ENCODE peak calls at places on chromosome 12, in six cellular contexts. M is CD4-positive, alpha-beta T cell; Y is transverse colon; I is GM06990; B is IMR-90; C is B cell. L is an unnamed sample.

GRCh38 chr12:85310025-85310424 is 30.0 kb downstream of the ALX1 start:
- DNase-seq in M (no peak), B (no peak), I (no peak), Y (no peak), C (no peak), L (no peak)

GRCh38 chr12:102811125-102811737 is 105.8 kb downstream of the PAH start:
- DNase-seq in M (no peak), C (peak; percentile 45), B (no peak), I (no peak), Y (no peak), L (peak; percentile 26)

GRCh38 chr12:21828779-21829178 is 54.3 kb upstream of the KCNJ8 start:
- DNase-seq in B (peak; percentile 62), C (no peak), M (no peak), Y (peak; percentile 10), I (no peak), L (no peak)

GRCh38 chr12:131872154-131873046 is 22.0 kb upstream of the ULK1 start:
- DNase-seq in C (no peak), Y (no peak), B (peak; percentile 84), M (no peak), I (no peak), L (peak; percentile 18)

GRCh38 chr12:12428961-12429657 is 72.2 kb downstream of the BORCS5 start:
- DNase-seq in I (no peak), B (no peak), Y (no peak), M (no peak), C (no peak), L (no peak)

GRCh38 chr12:43692064-43692463 is 66.5 kb downstream of the PUS7L start:
- DNase-seq in B (peak; percentile 67), M (no peak), C (no peak), I (no peak), Y (no peak), L (no peak)

GRCh38 chr12:113896194-113896593 is 69.9 kb downstream of the RBM19 start:
- DNase-seq in M (no peak), B (no peak), I (no peak), Y (no peak), C (no peak), L (no peak)

GRCh38 chr12:2675776-2676175 is 119.0 kb upstream of the FKBP4 start:
- DNase-seq in M (no peak), Y (no peak), I (no peak), B (no peak), C (no peak), L (no peak)

GRCh38 chr12:120115692-120116442 is 686 bp downstream of the RAB35 start:
- DNase-seq in Y (peak; percentile 53), M (no peak), C (no peak), B (peak; percentile 26), I (peak; percentile 61), L (no peak)

GRCh38 chr12:131773582-131774221 is 54.5 kb upstream of the MMP17 start:
- DNase-seq in Y (peak; percentile 26), M (no peak), I (peak; percentile 77), B (no peak), C (peak; percentile 73), L (peak; percentile 71)

GRCh38 chr12:57522887-57523705 is 472 bp downstream of the MBD6 start:
- DNase-seq in C (peak; percentile 58), Y (peak; percentile 54), M (peak; percentile 26), B (peak; percentile 49), I (no peak), L (no peak)

GRCh38 chr12:2924019-2924418 is 33.3 kb downstream of the TULP3 start:
- DNase-seq in I (no peak), B (peak; percentile 68), C (no peak), Y (no peak), M (no peak), L (no peak)

GRCh38 chr12:41277019-41277770 is 89.1 kb downstream of the PDZRN4 start:
- DNase-seq in C (no peak), I (no peak), Y (no peak), M (no peak), B (peak; percentile 52), L (peak; percentile 25)

GRCh38 chr12:5309654-5310053 is 122.3 kb upstream of the NTF3 start:
- DNase-seq in B (no peak), M (no peak), C (no peak), Y (no peak), I (no peak), L (no peak)

GRCh38 chr12:124758266-124759200 is 105.1 kb downstream of the SCARB1 start:
- DNase-seq in Y (no peak), M (no peak), C (no peak), B (no peak), I (no peak), L (no peak)

GRCh38 chr12:110545812-110546211 is 37.3 kb downstream of the PPTC7 start:
- DNase-seq in Y (no peak), M (no peak), I (no peak), C (no peak), B (peak; percentile 12), L (no peak)

GRCh38 chr12:12331244-12331771 is 18.7 kb downstream of the MANSC1 start:
- DNase-seq in C (no peak), I (no peak), Y (no peak), M (no peak), B (no peak), L (no peak)

DNA sequence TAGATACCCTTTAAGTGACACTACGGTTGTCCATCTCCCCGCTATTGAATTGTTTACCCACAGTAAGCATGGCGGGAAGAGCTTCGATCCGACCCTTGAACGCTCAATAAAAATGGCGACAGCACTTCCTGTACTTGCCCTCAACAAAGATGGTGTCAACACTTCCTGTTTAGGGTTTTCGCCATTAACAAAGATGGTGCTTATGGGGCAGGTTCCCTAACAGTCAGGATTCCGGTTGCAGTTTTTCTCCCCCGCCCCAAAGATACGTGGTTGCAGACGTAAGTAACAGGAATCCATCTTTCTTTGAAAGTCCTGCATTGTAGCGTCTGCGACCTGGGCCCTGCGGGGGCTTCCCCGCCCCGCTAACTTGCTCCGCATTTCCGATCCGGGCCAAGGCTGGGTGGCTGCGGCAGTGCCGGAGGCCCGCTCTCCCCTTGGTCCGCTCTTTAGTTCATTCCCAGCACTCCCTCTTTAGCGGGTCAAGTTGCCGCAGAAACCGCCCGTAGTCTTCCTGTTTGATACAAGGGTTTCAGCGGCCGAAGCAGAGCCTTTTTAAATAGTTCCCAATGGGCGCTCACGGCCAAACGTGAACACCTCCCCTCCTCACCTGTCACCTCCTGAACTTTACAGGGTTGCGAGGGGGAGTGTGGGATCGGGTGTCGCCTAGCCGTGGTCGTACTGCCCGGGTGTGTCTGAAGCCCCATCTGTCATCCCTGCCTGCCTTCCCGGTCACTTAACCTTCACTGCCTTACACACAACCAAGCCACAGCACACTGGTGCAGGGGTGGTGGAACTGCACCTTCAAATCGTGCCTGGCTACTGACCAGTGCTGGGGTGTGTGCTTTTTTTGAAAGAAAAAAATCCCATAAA is at the start of gene CRADD:
- DNase-seq in Y (peak; percentile 82), B (peak; percentile 99), M (peak; percentile 75), C (peak; percentile 94), I (peak; percentile 91), L (peak; percentile 83)
- TF ChIP-seq CTCF in Y (peak; percentile 22), B (no peak), M (no peak), C (no peak), I (no peak), L (no peak)

GRCh38 chr12:121132601-121133481 is at the start of gene P2RX7:
- DNase-seq in Y (peak; percentile 82), C (peak; percentile 45), I (peak; percentile 58), M (peak; percentile 17), B (peak; percentile 52), L (peak; percentile 57)
- TF ChIP-seq CTCF in Y (peak; percentile 16), C (no peak), I (peak; percentile 11), M (no peak), B (no peak), L (no peak)

DNA sequence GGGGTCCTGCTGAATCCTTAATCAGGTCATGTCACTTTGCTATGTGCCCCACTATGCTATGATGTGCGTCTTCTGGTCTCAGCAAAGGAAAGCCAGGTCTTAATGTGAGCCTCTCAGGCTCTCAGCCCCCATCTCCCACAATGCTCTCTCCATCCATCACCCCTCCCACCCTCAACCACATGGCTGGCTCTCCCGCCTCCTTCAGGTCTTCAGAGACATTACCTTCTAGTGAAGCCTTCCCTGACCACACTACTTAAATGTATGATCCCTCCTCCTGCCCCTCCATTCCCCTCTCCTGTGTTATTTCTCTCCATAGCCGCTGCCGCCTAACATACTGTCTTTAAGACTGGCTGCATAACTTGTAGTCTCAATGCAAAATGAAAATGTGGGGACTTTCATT is 50.5 kb downstream of the KRT80 start:
- DNase-seq in Y (no peak), B (no peak), C (no peak), I (no peak), M (no peak), L (no peak)
- TF ChIP-seq CTCF in Y (no peak), B (peak; percentile 10), C (no peak), I (peak; percentile 10), M (no peak), L (no peak)

GRCh38 chr12:130761537-130762318 is 45.6 kb upstream of the RIMBP2 start:
- DNase-seq in I (peak; percentile 37), C (no peak), B (peak; percentile 41), M (peak; percentile 43), Y (peak; percentile 26), L (peak; percentile 85)
- TF ChIP-seq CTCF in I (peak; percentile 64), C (no peak), B (peak; percentile 54), M (peak; percentile 58), Y (peak; percentile 31), L (peak; percentile 58)

GRCh38 chr12:6620137-6620884 is 13.1 kb upstream of the CHD4 start:
- DNase-seq in B (no peak), I (peak; percentile 27), M (no peak), Y (no peak), C (no peak), L (no peak)
- TF ChIP-seq CTCF in B (peak; percentile 41), I (peak; percentile 24), M (peak; percentile 75), Y (peak; percentile 11), C (peak; percentile 66), L (no peak)

DNA sequence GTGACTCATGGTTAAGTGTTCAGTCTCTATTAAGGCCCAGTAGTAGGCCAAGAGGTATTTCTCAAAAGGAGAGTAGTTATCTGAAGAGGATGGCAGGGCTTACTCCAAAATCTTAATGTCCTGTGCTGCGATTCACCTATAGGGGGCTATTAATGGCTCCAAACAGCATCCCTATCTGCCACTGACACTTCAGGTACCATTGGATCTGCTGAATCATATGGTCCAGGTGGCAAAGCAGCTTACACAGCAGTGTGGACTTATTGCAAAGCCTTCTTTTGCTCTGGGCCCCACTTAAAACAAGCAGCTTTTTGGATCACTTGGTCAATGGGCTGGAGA is 60.8 kb upstream of the ATP2B1 start:
- DNase-seq in Y (no peak), M (no peak), C (no peak), B (no peak), I (no peak), L (no peak)
- TF ChIP-seq CTCF in Y (no peak), M (no peak), C (no peak), B (no peak), I (no peak), L (no peak)

L was measured in GM13976.